ENCODE peak calls at places on chromosomes 11 and 22, in four cellular contexts. N is HepG2, Z is GM12878, L is K562. Q is an unnamed sample.

GRCh38 chr22:17112491-17113042 is 8.6 kb downstream of the TMEM121B start:
- DNase-seq in Z (no peak), L (no peak), N (no peak), Q (no peak)

GRCh38 chr11:30911247-30911646 is 325.1 kb upstream of the MPPED2 start:
- DNase-seq in N (no peak), Z (no peak), L (no peak), Q (no peak)

GRCh38 chr22:39148727-39149535 is 3.5 kb downstream of the CBX7 start:
- DNase-seq in Z (peak; percentile 69), L (peak; percentile 58), N (no peak), Q (peak; percentile 42)

GRCh38 chr11:5288108-5288911 is 13.4 kb downstream of the OR51B4 start:
- DNase-seq in L (peak; percentile 78), N (no peak), Z (no peak), Q (no peak)

GRCh38 chr11:13963949-13964770 is 1.6 kb downstream of the SPON1 start:
- DNase-seq in N (no peak), Z (no peak), L (no peak), Q (no peak)

GRCh38 chr11:69352181-69352580 is 58.2 kb downstream of the MYEOV start:
- DNase-seq in Z (no peak), N (no peak), L (no peak), Q (peak; percentile 20)

GRCh38 chr11:57345555-57346151 is 7.5 kb downstream of the P2RX3 start:
- DNase-seq in Z (no peak), N (peak; percentile 64), L (peak; percentile 78), Q (peak; percentile 60)

GRCh38 chr11:69403556-69404215 is 77.8 kb upstream of the LINC01488 start:
- DNase-seq in N (no peak), L (no peak), Z (no peak), Q (no peak)

GRCh38 chr11:35352107-35352888 is 67.1 kb downstream of the SLC1A2 start:
- DNase-seq in N (no peak), L (peak; percentile 36), Z (no peak), Q (no peak)

GRCh38 chr11:74680703-74681531 is 50.3 kb downstream of the CHRDL2 start:
- DNase-seq in N (no peak), L (no peak), Z (no peak), Q (no peak)

GRCh38 chr11:111586305-111586915 is 15.8 kb upstream of the SIK2 start:
- DNase-seq in Z (no peak), N (peak; percentile 51), L (peak; percentile 25), Q (peak; percentile 59)

DNA sequence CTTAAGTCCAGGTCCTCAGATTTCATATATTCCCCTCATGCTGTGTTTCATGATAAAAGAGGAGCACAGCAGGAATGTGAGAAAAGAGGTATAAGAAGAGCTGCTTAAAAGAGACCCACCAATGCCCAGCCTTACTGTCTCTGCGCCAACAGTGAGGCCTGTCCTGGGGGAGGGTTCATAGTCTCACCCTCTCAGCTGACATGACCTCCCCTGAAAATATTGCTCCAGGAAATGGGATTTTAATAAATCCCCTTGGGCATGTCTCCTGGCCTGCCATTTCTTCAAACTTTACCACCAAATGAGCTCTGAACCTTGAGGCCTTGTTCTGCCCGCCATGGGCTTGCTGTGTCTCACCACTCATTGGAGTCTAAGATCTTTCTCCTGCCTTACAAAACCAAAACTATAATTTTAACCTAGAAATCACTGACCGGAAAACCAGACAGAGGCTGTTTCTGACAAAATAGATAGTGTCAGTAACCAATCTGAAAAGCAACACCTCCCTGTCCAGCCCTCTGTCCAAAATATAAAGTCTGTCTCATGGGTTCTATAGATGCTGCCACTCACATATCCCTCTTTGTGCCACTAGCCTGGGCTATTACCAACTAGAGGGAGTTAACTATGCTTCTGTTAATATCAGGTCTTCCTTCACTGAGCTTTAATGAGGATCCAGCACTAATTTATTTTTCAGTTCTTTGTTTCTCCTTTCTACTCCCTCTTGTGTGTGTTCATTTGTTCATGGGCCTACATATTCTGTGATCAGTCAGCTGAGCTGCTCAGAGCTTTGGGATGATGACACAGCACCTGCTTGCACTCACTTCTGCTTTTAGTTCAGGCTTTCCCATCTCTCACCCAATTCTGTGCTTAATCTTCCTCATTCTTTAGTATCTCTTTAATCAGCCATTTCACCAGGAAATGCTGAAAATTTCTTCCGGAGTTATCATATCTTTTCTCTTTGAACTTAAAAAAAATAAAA is at the start of gene OR2AG2:
- DNase-seq in L (no peak), Z (peak; percentile 37), N (no peak), Q (no peak)
- TF ChIP-seq MYC in L (no peak), Z (no peak), N (no peak), Q (no peak)

GRCh38 chr11:2862395-2862949 is 23.1 kb downstream of the CDKN1C start:
- DNase-seq in N (no peak), Z (no peak), L (no peak), Q (no peak)
- TF ChIP-seq EZH2 in N (no peak), Z (no peak), L (no peak), Q (peak; percentile 77)

DNA sequence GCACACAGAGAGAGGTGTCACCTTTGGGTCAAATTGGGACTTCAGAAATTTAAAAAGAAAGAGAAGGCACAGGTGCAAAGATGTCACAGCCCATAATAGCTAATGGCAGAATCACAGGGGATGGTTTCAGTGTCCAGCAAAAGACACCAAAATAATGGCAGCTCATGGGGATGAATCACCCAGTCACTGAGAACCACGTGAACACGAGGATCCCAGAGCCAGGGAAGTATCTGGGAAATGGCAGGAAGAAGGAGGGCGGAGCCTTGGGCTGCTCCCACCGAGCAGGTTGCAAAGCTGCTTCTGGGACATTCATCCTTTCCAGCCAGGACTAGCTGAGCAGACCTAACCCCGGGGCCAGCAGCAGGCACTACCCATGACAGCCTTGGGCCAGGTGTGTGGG is 45.6 kb downstream of the TRMU start:
- DNase-seq in N (no peak), L (no peak), Z (no peak), Q (no peak)
- H3K4me2 ChIP-seq in N (no peak overlapping the region), L (no peak overlapping the region), Z (no peak overlapping the region), Q (no peak overlapping the region)

DNA sequence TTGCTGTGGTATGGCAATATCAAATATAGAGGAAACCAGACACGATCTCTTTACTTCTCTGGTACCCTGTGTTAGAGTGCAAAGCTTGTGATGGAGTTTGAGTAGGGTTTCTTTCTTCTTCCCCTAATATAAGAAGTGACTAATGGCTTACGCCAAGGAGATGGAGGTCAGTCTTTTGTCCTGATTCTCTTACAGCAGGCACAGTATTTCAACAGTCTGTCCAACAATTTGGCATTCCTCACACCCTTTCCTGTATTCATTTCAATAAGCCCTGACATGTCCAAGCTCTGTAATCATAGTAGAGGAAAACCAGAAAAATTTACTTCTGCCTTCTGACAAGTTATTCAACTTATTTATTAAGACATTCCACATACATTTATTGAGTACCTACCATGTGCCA is 546.2 kb downstream of the TMEM135 start:
- DNase-seq in Z (no peak), L (no peak), N (no peak), Q (no peak)
- TF ChIP-seq MYC in Z (no peak), L (no peak), N (no peak), Q (no peak)